ENCODE peak calls at places on chromosomes 3 and 15, in ten cellular contexts. G, N, Q, I, F, K, E, Z, D and X are unnamed samples. For H3K36me3 and H4K20me1, the result is how much of the 10 kb centered on the place peaks cover.

GRCh38 chr3:171156455-171157005 is 130.0 kb upstream of the SLC2A2 start:
- DNase-seq in G (no peak), N (peak), Q (peak), I (no peak), F (no peak), K (peak), E (no peak), Z (peak), D (no peak), X (no peak)

GRCh38 chr15:94186770-94187331 is 44.5 kb upstream of the MCTP2 start:
- DNase-seq in G (no peak), N (no peak), Q (no peak), I (no peak), F (no peak), K (no peak), E (no peak), Z (no peak), D (no peak), X (no peak)

GRCh38 chr15:52789601-52790165 is 453 bp downstream of the ONECUT1 start:
- DNase-seq in G (no peak), N (peak), Q (no peak), I (no peak), F (peak), K (peak), E (peak), Z (no peak), D (peak), X (peak)

GRCh38 chr15:50128266-50128665 is 9.2 kb upstream of the ATP8B4 start:
- DNase-seq in G (no peak), N (no peak), Q (peak), I (no peak), F (peak), K (no peak), E (no peak), Z (no peak), D (peak), X (no peak)

GRCh38 chr3:104629038-104629437 is 737.7 kb upstream of the ALCAM start:
- DNase-seq in G (no peak), N (peak), Q (no peak), I (no peak), F (peak), K (peak), E (peak), Z (no peak), D (no peak), X (no peak)

GRCh38 chr15:88799341-88799740 is 3.9 kb upstream of the ACAN start:
- DNase-seq in G (no peak), N (no peak), Q (no peak), I (no peak), F (no peak), K (no peak), E (no peak), Z (no peak), D (no peak), X (no peak)

GRCh38 chr15:99495430-99496301 is 70.1 kb upstream of the MEF2A start:
- DNase-seq in G (no peak), N (no peak), Q (no peak), I (no peak), F (no peak), K (no peak), E (peak), Z (no peak), D (no peak), X (peak)

GRCh38 chr3:50557106-50557505 is 10.4 kb downstream of the C3orf18 start:
- DNase-seq in G (no peak), N (no peak), Q (no peak), I (no peak), F (no peak), K (no peak), E (no peak), Z (no peak), D (no peak), X (no peak)

GRCh38 chr3:70808881-70809280 is 496.4 kb upstream of the MDFIC2 start:
- DNase-seq in G (no peak), N (no peak), Q (no peak), I (no peak), F (no peak), K (no peak), E (no peak), Z (no peak), D (no peak), X (no peak)

GRCh38 chr3:4841783-4842440 is 137.3 kb upstream of the BHLHE40 start:
- DNase-seq in G (no peak), N (peak), Q (no peak), I (no peak), F (peak), K (peak), E (peak), Z (no peak), D (no peak), X (no peak)

GRCh38 chr3:42714151-42714852 is 11.7 kb upstream of the HHATL start:
- DNase-seq in G (no peak), N (no peak), Q (no peak), I (no peak), F (no peak), K (no peak), E (no peak), Z (no peak), D (no peak), X (no peak)

GRCh38 chr3:167032267-167032876 is 347.7 kb downstream of the ZBBX start:
- DNase-seq in G (no peak), N (peak), Q (peak), I (peak), F (peak), K (peak), E (peak), Z (peak), D (peak), X (peak)

GRCh38 chr3:72299321-72299802 is 514.4 kb upstream of the PROK2 start:
- DNase-seq in G (no peak), N (peak), Q (no peak), I (no peak), F (peak), K (peak), E (peak), Z (no peak), D (no peak), X (no peak)
- H3K36me3 ChIP-seq in G (under half), N (under half), Q (under half), I (under half), F (under half), K (under half), E (under half), Z (under half), D (under half), X (under half)

GRCh38 chr3:111867889-111868426 is 8.9 kb downstream of the PHLDB2 start:
- DNase-seq in G (no peak), N (no peak), Q (no peak), I (no peak), F (no peak), K (no peak), E (no peak), Z (no peak), D (no peak), X (no peak)
- H4K20me1 ChIP-seq in G (under half), N (under half), Q (under half), I (under half), F (under half), K (under half), E (under half), Z (under half), D (under half), X (under half)

GRCh38 chr3:11558002-11558401 is 85.7 kb downstream of the VGLL4 start:
- DNase-seq in G (no peak), N (peak), Q (no peak), I (no peak), F (peak), K (peak), E (peak), Z (no peak), D (no peak), X (no peak)

GRCh38 chr3:11560746-11561145 is 83.0 kb downstream of the VGLL4 start:
- DNase-seq in G (no peak), N (peak), Q (no peak), I (no peak), F (no peak), K (peak), E (no peak), Z (no peak), D (no peak), X (no peak)

GRCh38 chr3:11558461-11558903 is 85.2 kb downstream of the VGLL4 start:
- DNase-seq in G (no peak), N (peak), Q (no peak), I (no peak), F (no peak), K (peak), E (no peak), Z (no peak), D (no peak), X (no peak)

GRCh38 chr3:11558918-11559815 is 84.5 kb downstream of the VGLL4 start:
- DNase-seq in G (no peak), N (no peak), Q (no peak), I (no peak), F (no peak), K (no peak), E (no peak), Z (no peak), D (no peak), X (no peak)

DNA sequence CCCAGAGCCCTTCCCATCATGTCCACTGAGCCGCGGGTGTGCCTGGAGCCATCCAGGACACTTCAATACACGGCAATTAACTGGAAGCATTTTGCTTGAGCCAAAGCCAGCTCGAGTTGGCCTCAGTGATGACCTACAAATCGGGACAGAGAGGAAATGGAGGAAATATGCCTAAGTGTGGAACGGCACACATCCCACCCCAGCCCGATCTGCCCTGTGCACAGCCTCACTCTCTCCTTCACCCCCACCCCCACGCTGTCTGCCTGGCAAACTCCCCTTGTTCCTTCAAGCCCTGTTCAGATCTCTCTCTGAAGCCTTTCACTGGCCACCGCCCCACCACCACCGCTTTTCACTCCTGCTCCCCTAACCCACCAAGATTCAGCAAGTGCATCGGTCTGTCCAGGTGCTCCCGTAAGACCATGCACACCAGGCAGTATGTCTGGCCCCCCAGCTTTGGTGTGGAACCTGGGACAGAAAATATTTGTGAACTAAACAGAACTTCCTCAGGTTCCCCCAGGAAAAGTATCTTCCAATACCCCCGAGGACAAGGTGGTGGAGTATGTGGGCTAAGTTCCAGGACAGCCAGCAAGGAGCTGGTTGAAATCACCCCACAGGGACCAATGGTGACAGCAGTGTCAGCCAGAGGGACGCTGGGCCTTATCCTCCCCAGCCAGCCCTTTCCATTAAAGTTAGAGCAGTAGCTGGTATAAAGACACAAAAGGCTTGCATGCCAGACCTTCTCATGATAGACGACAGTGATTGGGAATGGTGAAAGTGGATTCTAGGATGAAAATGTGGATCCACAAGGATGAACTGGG is 83.7 kb downstream of the VGLL4 start:
- DNase-seq in G (no peak), N (no peak), Q (no peak), I (no peak), F (no peak), K (no peak), E (no peak), Z (no peak), D (no peak), X (no peak)
- H3K36me3 ChIP-seq in G (under half), N (under half), Q (under half), I (under half), F (under half), K (under half), E (half or more), Z (under half), D (under half), X (under half)

GRCh38 chr3:55486101-55486856 is 827 bp downstream of the WNT5A start:
- DNase-seq in G (no peak), N (peak), Q (no peak), I (peak), F (peak), K (peak), E (peak), Z (peak), D (peak), X (peak)

GRCh38 chr3:55484191-55484644 is 2.9 kb downstream of the WNT5A start:
- DNase-seq in G (no peak), N (no peak), Q (no peak), I (no peak), F (no peak), K (peak), E (no peak), Z (no peak), D (peak), X (peak)

GRCh38 chr3:55483196-55484095 is 3.7 kb downstream of the WNT5A start:
- DNase-seq in G (no peak), N (no peak), Q (no peak), I (no peak), F (no peak), K (no peak), E (no peak), Z (no peak), D (peak), X (peak)

GRCh38 chr3:55485208-55485791 is 1.8 kb downstream of the WNT5A start:
- DNase-seq in G (no peak), N (peak), Q (peak), I (peak), F (peak), K (peak), E (peak), Z (peak), D (peak), X (peak)

DNA sequence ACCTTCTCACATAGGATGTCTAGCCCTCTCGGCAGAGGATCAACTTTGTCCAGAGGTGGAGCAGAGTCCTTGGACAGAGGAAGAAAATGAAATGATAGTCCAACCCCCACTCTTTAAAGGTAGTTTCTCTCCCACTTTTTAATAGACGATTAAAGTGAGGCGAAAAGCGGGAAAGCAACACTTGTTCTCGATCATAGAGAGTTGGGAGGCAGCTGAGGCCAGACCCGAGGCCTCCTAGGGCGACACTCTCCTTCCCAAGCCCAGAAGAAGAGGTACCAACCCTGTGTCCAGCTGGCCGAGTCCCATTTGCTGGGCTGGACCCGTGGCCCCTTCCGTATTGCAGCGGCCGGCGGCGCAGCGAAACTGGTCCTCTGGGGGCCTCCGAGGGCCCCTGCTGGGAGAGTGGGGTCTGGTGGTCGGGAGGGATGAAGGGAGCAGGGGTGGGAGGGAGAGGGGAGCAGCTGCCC is 2.3 kb downstream of the WNT5A start:
- DNase-seq in G (no peak), N (no peak), Q (no peak), I (no peak), F (peak), K (no peak), E (no peak), Z (no peak), D (peak), X (no peak)
- H4K20me1 ChIP-seq in G (under half), N (under half), Q (under half), I (under half), F (under half), K (under half), E (under half), Z (under half), D (under half), X (under half)